ENCODE peak calls at places on chromosomes 2 and 18, in six cellular contexts. Q is body of pancreas, S is OCI-LY7, E is coronary artery, W is PC-9, G is GM12878. J is an unnamed sample.

GRCh38 chr2:143732076-143732475 is 602.9 kb downstream of the ARHGAP15 start:
- DNase-seq in S (no peak), Q (no peak), G (no peak), W (no peak), E (no peak), J (no peak)

GRCh38 chr2:63580651-63581050 is 7.6 kb downstream of the WDPCP start:
- DNase-seq in S (no peak), W (no peak), G (no peak), E (no peak), Q (no peak), J (no peak)

GRCh38 chr2:205403244-205403845 is 279.0 kb upstream of the NRP2 start:
- DNase-seq in S (no peak), Q (no peak), W (no peak), E (no peak), G (no peak), J (no peak)

GRCh38 chr2:53697686-53698085 is 69.9 kb upstream of the CHAC2 start:
- DNase-seq in G (no peak), E (no peak), W (no peak), Q (no peak), S (no peak), J (no peak)

GRCh38 chr2:182650704-182651103 is 65.4 kb upstream of the DNAJC10 start:
- DNase-seq in S (peak), Q (no peak), G (no peak), W (no peak), E (no peak), J (no peak)

GRCh38 chr2:84700006-84700405 is 180.9 kb downstream of the TRABD2A start:
- DNase-seq in E (no peak), W (no peak), S (no peak), Q (no peak), G (no peak), J (no peak)

GRCh38 chr18:70295633-70296188 is 6.9 kb downstream of the SOCS6 start:
- DNase-seq in W (no peak), Q (no peak), G (no peak), E (no peak), S (no peak), J (no peak)

GRCh38 chr2:191836853-191837769 is 9.8 kb downstream of the CAVIN2 start:
- DNase-seq in G (no peak), S (no peak), W (no peak), E (no peak), Q (no peak), J (no peak)

GRCh38 chr2:1377473-1377872 is 35.8 kb upstream of the TPO start:
- DNase-seq in G (no peak), E (no peak), Q (no peak), S (no peak), W (no peak), J (no peak)

GRCh38 chr2:58261215-58261614 is 20.1 kb upstream of the FANCL start:
- DNase-seq in S (no peak), Q (no peak), G (no peak), E (no peak), W (no peak), J (no peak)

GRCh38 chr2:191854385-191855372 is 7.8 kb upstream of the CAVIN2 start:
- DNase-seq in S (no peak), G (no peak), Q (no peak), E (no peak), W (peak), J (no peak)

GRCh38 chr2:17518212-17519154 is at the start of gene RAD51AP2:
- DNase-seq in W (peak), S (peak), E (peak), G (peak), Q (peak), J (peak)

GRCh38 chr2:30688956-30689401 is 118.3 kb downstream of the CAPN13 start:
- DNase-seq in G (no peak), Q (no peak), E (no peak), S (no peak), W (no peak), J (no peak)

GRCh38 chr2:179963626-179964025 is 43.5 kb downstream of the CWC22 start:
- DNase-seq in G (no peak), Q (no peak), E (no peak), W (no peak), S (no peak), J (no peak)

GRCh38 chr2:231219289-231219688 is 20.9 kb downstream of the ARMC9 start:
- DNase-seq in Q (no peak), G (no peak), E (no peak), S (no peak), W (no peak), J (no peak)

GRCh38 chr2:79741044-79741443 is 228.2 kb downstream of the CTNNA2 start:
- DNase-seq in S (no peak), E (no peak), W (no peak), G (no peak), Q (no peak), J (no peak)

GRCh38 chr2:127561371-127561770 is 25.9 kb downstream of the MYO7B start:
- DNase-seq in Q (no peak), E (no peak), G (no peak), S (no peak), W (no peak), J (no peak)
- H3K4me3 ChIP-seq in Q (no peak), E (no peak), G (no peak), S (no peak), W (no peak), J (no peak)

DNA sequence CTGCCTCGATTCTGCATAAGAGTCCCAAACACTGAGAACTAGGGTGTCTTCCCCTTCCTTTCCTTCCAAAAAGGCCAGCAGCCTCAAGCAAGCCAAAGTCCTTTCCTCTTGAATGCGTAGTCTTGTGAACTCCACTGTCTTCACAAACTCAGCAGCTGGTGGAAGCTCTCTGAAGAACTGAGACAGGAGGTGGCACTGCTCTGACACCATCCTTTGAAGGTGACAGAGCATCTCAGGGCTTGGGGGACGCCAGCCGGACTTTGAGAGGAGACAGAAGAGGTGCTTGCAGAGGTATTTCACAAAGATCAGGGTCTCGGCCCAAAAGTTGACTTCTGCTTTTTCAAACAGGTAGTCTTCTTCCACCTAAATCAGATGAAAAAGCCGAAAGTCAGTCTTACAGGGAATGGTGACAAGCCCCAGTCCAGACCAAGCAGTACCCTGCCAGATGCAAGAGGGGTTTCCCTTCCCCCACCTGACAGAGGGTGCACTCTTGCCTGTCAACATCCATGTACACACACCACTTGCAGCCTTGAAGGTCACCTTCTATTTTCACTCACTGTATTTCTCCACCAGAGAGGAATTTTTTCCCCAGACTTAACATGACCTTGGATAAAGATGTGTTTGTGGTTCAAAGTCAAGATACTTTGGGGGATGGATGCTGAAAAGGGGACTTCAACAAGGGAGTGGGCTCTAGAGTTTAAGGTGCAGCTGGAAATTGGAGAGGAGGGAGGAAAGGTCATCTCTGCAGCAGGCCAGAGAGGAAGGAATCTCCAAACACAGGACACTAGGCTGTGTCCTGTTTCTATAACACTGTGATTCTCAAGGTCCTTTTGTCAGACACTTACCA is 4.8 kb upstream of the ZFP36L2 start:
- DNase-seq in W (no peak), G (no peak), S (peak), E (no peak), Q (no peak), J (no peak)
- TF ChIP-seq CTCF in W (no peak), G (peak), S (peak), E (no peak), Q (no peak), J (no peak)

DNA sequence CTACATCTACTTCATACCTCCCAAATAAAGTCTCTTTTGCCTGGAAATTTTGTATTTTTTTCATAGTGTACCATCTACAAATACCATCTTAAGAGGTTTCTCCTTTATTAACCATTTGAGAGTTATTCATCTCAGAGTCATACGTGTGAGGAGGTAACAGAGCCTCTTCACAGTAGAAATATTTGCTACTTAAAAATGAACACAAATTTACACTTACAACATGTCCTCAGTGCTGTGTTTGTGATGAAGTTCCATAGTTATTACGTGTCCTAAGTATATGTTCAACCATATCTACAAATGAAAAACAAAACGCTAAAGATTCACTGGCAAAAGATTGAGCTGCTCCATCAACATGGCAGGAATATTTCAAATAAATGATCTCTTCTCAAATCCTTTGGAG is 48.5 kb upstream of the HNRNPA3 start:
- DNase-seq in S (no peak), E (no peak), Q (no peak), W (no peak), G (no peak), J (no peak)
- H3K4me3 ChIP-seq in S (peak), E (peak), Q (no peak), W (peak), G (no peak), J (no peak)

DNA sequence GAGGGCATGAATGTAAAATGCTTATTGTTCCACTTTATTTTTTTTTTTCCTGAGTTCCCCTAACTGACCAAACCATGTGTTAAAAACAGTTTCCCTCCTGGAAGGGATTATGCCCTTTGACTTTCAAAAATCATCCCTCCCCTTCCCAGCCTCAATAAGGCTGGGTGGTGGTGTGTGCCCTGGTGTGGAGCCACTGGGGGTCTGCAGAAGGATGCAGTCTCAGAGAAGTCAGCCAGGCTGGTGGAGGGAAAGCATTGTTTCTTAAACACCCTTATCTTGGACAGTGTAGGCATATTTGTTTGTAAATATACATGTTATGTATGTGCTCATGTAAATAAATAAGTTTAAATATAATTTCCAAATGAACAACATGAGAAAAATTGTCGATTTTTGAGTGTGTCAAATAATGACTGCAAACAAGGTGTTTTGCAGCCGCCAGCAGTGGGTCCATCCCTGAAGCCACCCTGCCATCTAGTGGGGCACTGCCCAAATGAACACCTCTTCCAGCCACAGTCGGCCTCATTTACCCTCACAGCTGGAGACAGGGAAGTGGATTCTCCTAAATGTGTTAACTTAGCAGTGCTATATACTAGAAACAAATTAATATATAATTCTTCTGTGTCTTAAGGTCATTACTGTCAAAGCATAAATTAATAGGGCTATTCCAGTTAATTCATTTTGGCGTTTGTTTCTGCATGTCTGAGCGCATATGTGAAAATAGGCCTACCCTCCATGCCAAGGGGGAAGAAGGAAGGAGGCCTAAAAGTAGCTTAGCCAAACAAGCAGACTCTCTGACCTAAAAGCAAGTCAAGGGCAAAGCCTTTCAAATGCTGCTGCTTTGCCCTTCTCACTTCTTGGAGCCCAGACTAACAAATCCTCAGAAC is 209.6 kb upstream of the PIK3C3 start:
- DNase-seq in E (no peak), G (no peak), W (peak), Q (peak), S (peak), J (no peak)
- TF ChIP-seq CTCF in E (no peak), G (peak), W (peak), Q (peak), S (peak), J (peak)

GRCh38 chr2:74438248-74438647 is 3.5 kb downstream of the RTKN start:
- DNase-seq in W (no peak), S (no peak), E (no peak), Q (no peak), G (no peak), J (no peak)

GRCh38 chr2:74440005-74440377 is 1.7 kb downstream of the RTKN start:
- DNase-seq in S (no peak), Q (peak), G (no peak), W (no peak), E (no peak), J (no peak)

GRCh38 chr2:74439373-74440004 is 2.2 kb downstream of the RTKN start:
- DNase-seq in W (no peak), S (no peak), Q (no peak), E (no peak), G (no peak), J (no peak)

GRCh38 chr2:74436111-74436803 is 5.5 kb downstream of the RTKN start:
- DNase-seq in Q (no peak), W (no peak), S (no peak), E (no peak), G (no peak), J (no peak)

DNA sequence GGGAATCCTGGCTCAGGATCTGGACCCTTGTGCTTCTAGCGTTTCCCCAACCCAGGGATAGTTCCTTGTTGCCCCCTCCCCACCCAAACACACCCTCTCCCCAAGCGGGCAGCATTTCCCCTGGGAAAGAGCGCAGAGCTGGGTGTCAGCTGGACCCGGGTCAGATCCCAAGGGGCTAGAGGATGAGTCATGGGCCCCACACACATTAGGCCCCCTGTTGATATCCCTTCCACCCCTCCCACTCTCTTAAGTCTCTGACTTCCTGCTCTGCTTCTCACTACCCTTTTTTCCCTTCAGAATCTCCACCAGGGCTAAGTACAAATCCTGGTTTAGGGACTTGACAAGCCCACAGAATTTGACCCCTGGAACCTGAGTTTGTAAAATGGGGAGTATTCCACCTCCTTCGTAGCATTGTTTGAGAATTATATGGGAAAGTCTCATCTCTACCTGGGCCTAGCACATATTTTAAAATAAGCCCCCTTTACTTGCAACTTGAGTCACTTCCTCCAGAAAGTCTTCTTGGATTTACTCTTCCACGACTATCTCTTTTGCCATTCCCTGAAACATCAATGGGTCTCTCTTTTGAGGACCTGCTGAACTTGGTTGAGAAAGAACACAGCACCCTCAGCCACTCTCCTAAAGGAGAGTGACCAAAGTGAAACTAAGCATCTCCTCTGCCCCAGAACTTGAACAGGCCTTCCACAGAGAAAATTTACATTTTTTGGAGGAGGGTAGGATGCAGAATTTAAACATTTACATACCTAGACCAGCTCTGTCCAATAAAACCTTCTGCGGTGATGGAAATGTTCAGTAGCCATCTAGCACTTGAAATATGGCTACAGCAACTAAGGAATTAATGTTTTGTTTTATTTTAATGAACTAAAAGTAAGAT is 4.7 kb downstream of the RTKN start:
- DNase-seq in S (peak), G (no peak), E (no peak), Q (no peak), W (no peak), J (no peak)
- H3K4me3 ChIP-seq in S (no peak), G (peak), E (peak), Q (no peak), W (no peak), J (no peak)

DNA sequence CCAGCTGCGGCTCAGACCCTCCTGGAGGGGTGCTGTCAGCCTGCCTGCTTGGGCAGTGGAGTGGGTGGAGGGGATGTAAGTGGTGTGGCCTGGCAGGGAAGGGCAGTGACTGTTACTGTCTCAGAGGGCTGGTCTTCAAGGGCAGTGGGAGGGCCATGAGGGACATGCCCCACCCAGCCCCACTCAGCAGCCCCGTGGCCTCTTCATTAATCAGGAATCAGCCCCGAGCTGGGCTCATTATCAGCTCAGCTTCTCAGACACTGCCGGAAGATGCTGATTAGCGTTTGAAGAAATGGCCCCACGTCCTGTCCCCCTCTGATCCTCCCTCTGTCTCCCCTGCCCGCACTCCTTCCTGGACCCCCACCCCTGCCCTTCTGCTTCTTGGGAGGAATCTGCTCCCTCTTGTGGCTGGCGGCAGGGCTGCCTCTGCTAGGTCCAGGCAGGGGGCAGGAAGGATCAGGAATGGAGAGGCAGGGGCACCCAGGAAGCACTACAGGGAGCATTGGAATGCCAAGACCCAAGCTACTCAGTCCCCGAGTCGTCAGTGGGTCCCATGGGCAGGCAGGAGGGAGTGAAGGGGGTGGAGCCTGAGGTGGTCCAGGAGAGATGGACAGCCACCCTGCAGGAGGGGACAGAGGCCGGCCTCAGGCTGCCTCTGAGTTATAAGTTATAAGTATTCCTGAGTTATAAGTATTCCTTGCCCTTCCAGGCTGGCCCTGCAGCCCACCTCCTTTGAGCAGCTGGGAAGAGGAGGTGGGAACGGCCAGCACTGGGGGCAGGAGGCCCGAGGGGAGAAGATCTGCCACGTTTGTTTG is 7.0 kb downstream of the ASIC4 start:
- DNase-seq in S (no peak), G (no peak), W (peak), E (no peak), Q (peak), J (no peak)
- TF ChIP-seq CTCF in S (peak), G (peak), W (peak), E (peak), Q (peak), J (peak)

GRCh38 chr2:24182507-24182906 is 7.7 kb downstream of the FAM228A start:
- DNase-seq in G (no peak), S (no peak), Q (no peak), W (no peak), E (no peak), J (no peak)
- H3K4me3 ChIP-seq in G (no peak), S (no peak), Q (no peak), W (no peak), E (no peak), J (no peak)

DNA sequence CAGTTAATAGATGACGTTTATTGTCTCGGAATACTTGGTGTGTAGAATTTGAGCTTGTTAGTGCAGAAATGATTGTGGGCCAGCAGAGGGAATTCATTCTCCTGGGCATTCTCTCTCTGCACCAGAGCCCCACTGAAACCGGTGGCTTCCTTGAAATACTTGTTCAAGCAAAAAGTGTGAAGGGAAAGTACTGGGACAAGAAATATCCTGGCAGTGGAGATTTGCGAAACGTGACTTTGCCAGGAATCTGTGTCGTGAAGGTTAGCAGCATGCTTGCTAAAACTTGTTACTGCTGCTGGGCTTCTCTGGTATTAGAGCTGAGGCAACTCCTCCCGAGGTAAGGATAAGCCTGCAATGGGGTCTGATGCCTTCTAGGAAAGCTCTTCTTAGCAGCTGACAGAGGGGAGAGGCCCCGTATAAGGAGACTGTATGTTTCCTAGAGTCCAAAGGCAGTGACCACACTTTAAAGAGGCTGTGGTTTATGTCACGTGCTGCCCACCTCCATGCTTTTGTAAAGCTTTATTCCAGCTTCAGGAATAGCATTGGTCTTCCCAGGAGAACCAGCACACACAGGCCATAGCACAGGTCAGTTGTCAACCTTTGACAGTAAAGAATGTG is 2.1 kb downstream of the ITGA6 start:
- DNase-seq in Q (peak), W (peak), G (no peak), S (no peak), E (no peak), J (no peak)
- TF ChIP-seq CTCF in Q (no peak), W (no peak), G (no peak), S (no peak), E (no peak), J (no peak)